ENCODE peak calls at places on chromosomes 12 and 14, in four cellular contexts. Z, L, Y and N are unnamed samples.
A peak's percentile ranks its signal among the peaks of the same experiment; 100 is the strongest.

GRCh38 chr14:102192840-102193502 is 53.3 kb downstream of the WDR20 start:
- DNase-seq in Z (no peak), L (no peak), Y (no peak), N (no peak)

GRCh38 chr12:12539411-12539810 is 23.3 kb downstream of the DUSP16 start:
- DNase-seq in Z (no peak), L (no peak), Y (no peak), N (no peak)

GRCh38 chr12:126791122-126791521 is 1475.8 kb upstream of the TMEM132C start:
- DNase-seq in Z (no peak), L (no peak), Y (no peak), N (no peak)

GRCh38 chr14:94203473-94204210 is 29.5 kb downstream of the PPP4R4 start:
- DNase-seq in Z (no peak), L (no peak), Y (no peak), N (no peak)

GRCh38 chr12:98645572-98646067 is 530 bp downstream of the APAF1 start:
- DNase-seq in Z (no peak), L (peak; percentile 40), Y (peak; percentile 24), N (no peak)

GRCh38 chr14:91367173-91368171 is 50.1 kb downstream of the CCDC88C start:
- DNase-seq in Z (no peak), L (peak; percentile 88), Y (peak; percentile 81), N (peak; percentile 75)

GRCh38 chr14:94348836-94349235 is 25.7 kb upstream of the SERPINA6 start:
- DNase-seq in Z (no peak), L (no peak), Y (no peak), N (no peak)

GRCh38 chr14:103618999-103619398 is 10.0 kb upstream of the KLC1 start:
- DNase-seq in Z (no peak), L (no peak), Y (no peak), N (no peak)

GRCh38 chr12:80269953-80270552 is 170.7 kb downstream of the OTOGL start:
- DNase-seq in Z (no peak), L (peak; percentile 41), Y (peak; percentile 14), N (no peak)

GRCh38 chr14:96192049-96192448 is 12.6 kb upstream of the BDKRB2 start:
- DNase-seq in Z (no peak), L (no peak), Y (no peak), N (no peak)

GRCh38 chr12:27555928-27556778 is 32.1 kb downstream of the PPFIBP1 start:
- DNase-seq in Z (no peak), L (no peak), Y (no peak), N (no peak)

GRCh38 chr14:93937519-93937918 is 10.4 kb downstream of the FAM181A start:
- DNase-seq in Z (no peak), L (no peak), Y (no peak), N (peak; percentile 88)

GRCh38 chr12:45986646-45987338 is 3.6 kb downstream of the SCAF11 start:
- DNase-seq in Z (no peak), L (no peak), Y (no peak), N (no peak)

GRCh38 chr14:45085004-45085403 is 1.1 kb downstream of the PRPF39 start:
- DNase-seq in Z (no peak), L (no peak), Y (no peak), N (no peak)

GRCh38 chr14:32846821-32847220 is 91.9 kb upstream of the NPAS3 start:
- DNase-seq in Z (no peak), L (no peak), Y (no peak), N (no peak)

GRCh38 chr12:106506691-106507090 is 76.1 kb upstream of the RFX4 start:
- DNase-seq in Z (no peak), L (no peak), Y (no peak), N (no peak)

GRCh38 chr14:76808990-76809389 is 3.7 kb downstream of the ANGEL1 start:
- DNase-seq in Z (no peak), L (no peak), Y (no peak), N (no peak)

GRCh38 chr12:102496571-102496970 is 16.2 kb upstream of the IGF1 start:
- DNase-seq in Z (no peak), L (no peak), Y (no peak), N (no peak)

GRCh38 chr12:12327802-12328201 is 22.2 kb downstream of the MANSC1 start:
- DNase-seq in Z (no peak), L (peak; percentile 22), Y (peak; percentile 65), N (no peak)

GRCh38 chr12:131882804-131883520 is 11.5 kb upstream of the ULK1 start:
- DNase-seq in Z (no peak), L (no peak), Y (no peak), N (no peak)

GRCh38 chr12:59548930-59549329 is 46.9 kb upstream of the SLC16A7 start:
- DNase-seq in Z (no peak), L (peak; percentile 15), Y (no peak), N (no peak)